ENCODE peak calls at places on chromosomes 12 and 14, in eight cellular contexts. Y is neural progenitor cell, X is PC-3, M is SK-N-SH, Q is hepatocyte, L is HCT116, C is GM23338, T is MM.1S. D is an unnamed sample.
A peak's percentile ranks its signal among the peaks of the same experiment; 100 is the strongest.

GRCh38 chr12:89385965-89386537 is 33.8 kb upstream of the DUSP6 start:
- DNase-seq in Y (no peak), X (no peak), M (no peak), Q (peak; percentile 45), L (no peak), C (no peak), T (no peak), D (no peak)

GRCh38 chr12:1918081-1918874 is at the start of gene CACNA2D4:
- DNase-seq in Y (peak; percentile 89), X (no peak), M (peak; percentile 30), Q (peak; percentile 20), L (no peak), C (no peak), T (no peak), D (no peak)

GRCh38 chr14:60061371-60061770 is 30.4 kb upstream of the PCNX4 start:
- DNase-seq in Y (no peak), X (peak; percentile 99), M (no peak), Q (no peak), L (no peak), C (no peak), T (no peak), D (no peak)

GRCh38 chr14:50773632-50774541 is 57.1 kb downstream of the NIN start:
- DNase-seq in Y (peak; percentile 71), X (peak; percentile 91), M (peak; percentile 76), Q (peak; percentile 54), L (no peak), C (peak; percentile 88), T (no peak), D (peak; percentile 30)

GRCh38 chr14:67268456-67269115 is 27.4 kb downstream of the PALS1 start:
- DNase-seq in Y (peak; percentile 83), X (no peak), M (no peak), Q (peak; percentile 6), L (no peak), C (peak; percentile 94), T (no peak), D (no peak)

GRCh38 chr12:26721800-26722199 is 111.2 kb downstream of the ITPR2 start:
- DNase-seq in Y (no peak), X (peak; percentile 74), M (no peak), Q (no peak), L (no peak), C (no peak), T (no peak), D (no peak)

GRCh38 chr14:89013098-89013504 is 188.7 kb downstream of the TTC8 start:
- DNase-seq in Y (peak; percentile 25), X (peak; percentile 59), M (no peak), Q (peak; percentile 70), L (peak; percentile 50), C (peak; percentile 84), T (no peak), D (peak; percentile 18)

GRCh38 chr12:131830335-131831020 is 2.3 kb downstream of the MMP17 start:
- DNase-seq in Y (peak; percentile 88), X (peak; percentile 91), M (peak; percentile 87), Q (peak; percentile 84), L (peak; percentile 23), C (peak; percentile 68), T (peak; percentile 15), D (peak; percentile 14)

GRCh38 chr12:14514154-14514842 is 53.4 kb downstream of the PLBD1 start:
- DNase-seq in Y (peak; percentile 21), X (peak; percentile 93), M (peak; percentile 8), Q (peak; percentile 84), L (peak; percentile 71), C (peak; percentile 94), T (no peak), D (peak; percentile 80)

GRCh38 chr14:78083837-78084236 is 86.3 kb upstream of the NRXN3 start:
- DNase-seq in Y (no peak), X (no peak), M (no peak), Q (no peak), L (no peak), C (no peak), T (no peak), D (no peak)

GRCh38 chr12:103334447-103334846 is 161.3 kb downstream of the C12orf42 start:
- DNase-seq in Y (no peak), X (no peak), M (no peak), Q (no peak), L (no peak), C (no peak), T (no peak), D (no peak)

GRCh38 chr12:105888696-105889095 is 250.1 kb downstream of the NUAK1 start:
- DNase-seq in Y (no peak), X (no peak), M (no peak), Q (no peak), L (no peak), C (no peak), T (no peak), D (no peak)

GRCh38 chr14:64891839-64892375 is 12.2 kb upstream of the SPTB start:
- DNase-seq in Y (peak; percentile 82), X (peak; percentile 88), M (peak; percentile 48), Q (peak; percentile 81), L (peak; percentile 59), C (peak; percentile 80), T (peak; percentile 38), D (peak; percentile 60)

GRCh38 chr12:24553259-24553658 is 395.6 kb downstream of the BCAT1 start:
- DNase-seq in Y (no peak), X (no peak), M (no peak), Q (no peak), L (no peak), C (no peak), T (no peak), D (no peak)

GRCh38 chr12:6468283-6468575 is 2.2 kb downstream of the VAMP1 start:
- DNase-seq in Y (no peak), X (peak; percentile 26), M (no peak), Q (no peak), L (no peak), C (no peak), T (no peak), D (no peak)

GRCh38 chr12:104485651-104486341 is 29.0 kb downstream of the CHST11 start:
- DNase-seq in Y (no peak), X (no peak), M (no peak), Q (no peak), L (no peak), C (no peak), T (no peak), D (peak; percentile 78)

GRCh38 chr14:21015312-21015711 is 9.5 kb downstream of the NDRG2 start:
- DNase-seq in Y (no peak), X (no peak), M (no peak), Q (no peak), L (no peak), C (peak; percentile 14), T (no peak), D (no peak)

GRCh38 chr14:100822007-100822406 is 3.9 kb upstream of the MEG3 start:
- DNase-seq in Y (no peak), X (no peak), M (no peak), Q (no peak), L (no peak), C (no peak), T (no peak), D (no peak)

GRCh38 chr14:96617635-96618034 is 115.5 kb downstream of the PAPOLA start:
- DNase-seq in Y (no peak), X (no peak), M (no peak), Q (no peak), L (no peak), C (no peak), T (no peak), D (no peak)

GRCh38 chr14:102948698-102949061 is 26.2 kb downstream of the AMN start:
- DNase-seq in Y (no peak), X (no peak), M (no peak), Q (no peak), L (no peak), C (no peak), T (no peak), D (no peak)

GRCh38 chr12:95326450-95326849 is 108.8 kb downstream of the VEZT start:
- DNase-seq in Y (no peak), X (peak; percentile 46), M (no peak), Q (no peak), L (no peak), C (no peak), T (no peak), D (no peak)

GRCh38 chr12:101793401-101793800 is 37.4 kb downstream of the GNPTAB start:
- DNase-seq in Y (no peak), X (peak; percentile 12), M (no peak), Q (no peak), L (no peak), C (no peak), T (no peak), D (no peak)

GRCh38 chr14:47863441-47863840 is 188.0 kb upstream of the MDGA2 start:
- DNase-seq in Y (no peak), X (no peak), M (no peak), Q (no peak), L (no peak), C (no peak), T (no peak), D (no peak)

DNA sequence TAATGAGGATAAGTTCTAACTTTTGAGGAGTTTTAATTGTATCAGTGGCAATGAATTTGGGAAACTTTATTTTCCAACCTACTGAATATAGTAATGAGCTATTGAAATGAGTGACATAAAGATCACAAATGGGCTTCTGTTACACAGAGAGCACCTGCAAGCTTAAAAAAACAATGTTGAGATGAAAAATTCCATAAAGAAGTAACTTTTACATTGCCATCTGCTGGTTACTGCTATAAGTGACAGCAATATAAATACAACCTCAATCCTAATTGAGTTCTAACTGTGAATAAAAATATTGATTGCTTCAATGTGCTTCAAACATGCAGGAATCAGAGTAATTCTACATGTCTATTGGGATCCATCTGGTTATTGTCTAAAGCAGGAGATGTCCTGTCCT is 14.2 kb downstream of the WIF1 start:
- DNase-seq in Y (no peak), X (peak; percentile 56), M (no peak), Q (no peak), L (no peak), C (peak; percentile 23), T (no peak), D (peak; percentile 6)
- TF ChIP-seq CTCF in Y (peak; percentile 40), X (peak; percentile 72), M (peak; percentile 57), Q (peak; percentile 50), L (peak; percentile 51), C (peak; percentile 37), T (peak; percentile 47), D (peak; percentile 67)

GRCh38 chr12:75923964-75924666 is 107.5 kb downstream of the PHLDA1 start:
- DNase-seq in Y (no peak), X (no peak), M (no peak), Q (no peak), L (no peak), C (no peak), T (no peak), D (peak; percentile 12)
- TF ChIP-seq EZH2phosphoT487 in Y (no peak), X (no peak), M (no peak), Q (no peak), L (no peak), C (no peak), T (no peak), D (no peak)

DNA sequence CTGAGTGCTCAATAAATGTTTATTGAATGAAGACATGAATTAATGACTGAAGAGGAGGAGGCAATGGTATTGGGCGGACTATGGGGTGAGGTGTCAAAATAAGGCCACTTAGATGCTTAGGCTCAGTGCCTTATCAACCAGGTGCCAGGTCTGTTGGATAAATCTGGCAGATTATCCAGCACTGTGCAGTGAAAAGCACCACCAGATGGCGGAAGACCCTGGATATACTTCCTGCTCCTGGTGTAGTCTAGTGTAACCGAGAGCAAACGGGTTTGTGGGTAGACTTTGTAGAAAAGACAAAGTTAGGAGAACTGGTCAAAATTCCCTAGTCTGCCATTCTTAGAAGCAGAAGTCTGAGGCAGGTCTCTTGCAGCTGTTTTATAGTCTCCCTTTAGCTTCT is 306.3 kb downstream of the ATP23 start:
- DNase-seq in Y (peak; percentile 10), X (peak; percentile 41), M (no peak), Q (no peak), L (peak; percentile 1), C (peak; percentile 39), T (no peak), D (no peak)
- TF ChIP-seq CTCF in Y (peak; percentile 20), X (peak; percentile 48), M (peak; percentile 44), Q (no peak), L (peak; percentile 32), C (peak; percentile 61), T (no peak), D (peak; percentile 49)

GRCh38 chr12:91565816-91566215 is 383.2 kb upstream of the DCN start:
- DNase-seq in Y (no peak), X (no peak), M (no peak), Q (no peak), L (no peak), C (no peak), T (no peak), D (no peak)
- TF ChIP-seq EZH2phosphoT487 in Y (no peak), X (no peak), M (no peak), Q (no peak), L (no peak), C (no peak), T (no peak), D (no peak)